ENCODE peak calls at places on chromosome 15, in ten cellular contexts. G, D, Z, U, P, R, W, C, E and X are unnamed samples.

GRCh38 chr15:66621491-66622467 is 56.0 kb upstream of the LCTL start:
- DNase-seq in W (no peak), Z (peak), P (no peak), E (no peak), R (no peak), D (no peak), C (no peak), G (peak), U (no peak), X (no peak)

GRCh38 chr15:70799667-70800450 is 36.5 kb upstream of the UACA start:
- DNase-seq in C (no peak), R (no peak), D (peak), U (peak), G (peak), W (no peak), P (no peak), Z (no peak), E (no peak), X (no peak)

GRCh38 chr15:99566157-99566900 is 545 bp downstream of the MEF2A start:
- DNase-seq in U (no peak), D (peak), R (peak), W (peak), G (peak), E (no peak), P (no peak), C (peak), Z (peak), X (peak)

GRCh38 chr15:70826634-70827033 is 27.3 kb downstream of the LARP6 start:
- DNase-seq in W (no peak), Z (no peak), C (no peak), U (peak), E (no peak), R (peak), G (peak), P (no peak), D (peak), X (no peak)

GRCh38 chr15:47750030-47750739 is 32.9 kb downstream of the SEMA6D start:
- DNase-seq in D (peak), E (no peak), G (peak), W (no peak), U (peak), P (no peak), C (no peak), R (no peak), Z (no peak), X (no peak)

GRCh38 chr15:89971592-89971997 is 29.5 kb upstream of the ZNF710 start:
- DNase-seq in R (peak), D (peak), E (no peak), C (no peak), U (peak), G (peak), W (peak), P (peak), Z (peak), X (peak)

GRCh38 chr15:88491158-88491557 is 23.6 kb downstream of the MRPS11 start:
- DNase-seq in G (no peak), D (no peak), U (no peak), C (no peak), Z (no peak), R (no peak), P (no peak), E (no peak), W (no peak), X (no peak)

GRCh38 chr15:50224606-50225005 is 40.9 kb downstream of the HDC start:
- DNase-seq in D (no peak), P (no peak), W (no peak), C (no peak), G (peak), Z (no peak), R (no peak), U (peak), E (no peak), X (no peak)

GRCh38 chr15:29089731-29090616 is 179.6 kb downstream of the NSMCE3 start:
- DNase-seq in P (no peak), W (peak), Z (peak), D (peak), E (no peak), C (peak), G (peak), R (no peak), U (peak), X (no peak)